ENCODE peak calls at places on chromosomes 16 and 17, in four cellular contexts. R is H1, I is SK-N-SH, F is GM12878. A is an unnamed sample.

GRCh38 chr17:43880420-43880991 is 26.8 kb downstream of the MPP2 start:
- DNase-seq in F (no peak), I (peak), R (peak), A (peak)

GRCh38 chr17:74545456-74546230 is at the start of gene CD300C:
- DNase-seq in R (no peak), I (no peak), F (no peak), A (no peak)

GRCh38 chr17:65071861-65072260 is 15.3 kb upstream of the GNA13 start:
- DNase-seq in R (no peak), I (no peak), F (no peak), A (no peak)

GRCh38 chr17:75181608-75182318 is 996 bp downstream of the SUMO2 start:
- DNase-seq in R (no peak), I (peak), F (no peak), A (peak)

GRCh38 chr16:57773680-57774295 is 28.5 kb downstream of the KIFC3 start:
- DNase-seq in F (no peak), I (no peak), R (no peak), A (no peak)

GRCh38 chr16:56667581-56668571 is at the start of gene MT1G:
- DNase-seq in R (peak), I (peak), F (no peak), A (no peak)

GRCh38 chr17:64398330-64398729 is 7.7 kb upstream of the PECAM1 start:
- DNase-seq in I (no peak), R (no peak), F (no peak), A (no peak)

GRCh38 chr16:66904846-66905632 is 13.6 kb downstream of the CDH16 start:
- DNase-seq in F (no peak), R (no peak), I (peak), A (no peak)

GRCh38 chr17:78433780-78434335 is 55.4 kb downstream of the PGS1 start:
- DNase-seq in F (no peak), R (no peak), I (no peak), A (no peak)

GRCh38 chr16:2023098-2023925 is 3.4 kb upstream of the NHERF2 start:
- DNase-seq in R (peak), I (peak), F (peak), A (peak)

GRCh38 chr17:48543854-48544355 is 1.0 kb downstream of the HOXB2 start:
- DNase-seq in F (no peak), I (no peak), R (no peak), A (no peak)

GRCh38 chr17:44024853-44025252 is 10.1 kb upstream of the TMEM101 start:
- DNase-seq in F (no peak), R (no peak), I (peak), A (no peak)

GRCh38 chr16:54194008-54194731 is 92.4 kb downstream of the IRX3 start:
- DNase-seq in R (peak), F (no peak), I (no peak), A (no peak)

GRCh38 chr16:30903596-30903995 is 7.2 kb downstream of the CTF1 start:
- DNase-seq in I (peak), F (no peak), R (no peak), A (peak)

GRCh38 chr17:67488161-67488560 is 111.1 kb downstream of the PITPNC1 start:
- DNase-seq in R (no peak), I (peak), F (no peak), A (no peak)

GRCh38 chr16:72833969-72834368 is 214.0 kb downstream of the ZFHX3 start:
- DNase-seq in I (no peak), F (no peak), R (no peak), A (no peak)

GRCh38 chr16:17277981-17278381 is 192.8 kb downstream of the XYLT1 start:
- DNase-seq in I (no peak), F (no peak), R (peak), A (no peak)

GRCh38 chr17:64001763-64002529 is 3.8 kb downstream of the PRR29 start:
- DNase-seq in R (no peak), F (no peak), I (peak), A (peak)

GRCh38 chr16:65489531-65490023 is 367.7 kb upstream of the CDH11 start:
- DNase-seq in I (peak), R (no peak), F (no peak), A (no peak)

GRCh38 chr17:38476549-38476948 is 48.3 kb downstream of the ARHGAP23 start:
- DNase-seq in I (no peak), R (no peak), F (no peak), A (peak)

GRCh38 chr16:54363760-54364159 is 77.2 kb upstream of the IRX3 start:
- DNase-seq in I (no peak), F (no peak), R (no peak), A (no peak)

GRCh38 chr17:13001991-13002615 is 15.7 kb downstream of the ELAC2 start:
- DNase-seq in I (no peak), R (no peak), F (no peak), A (no peak)
- TF ChIP-seq NRF1 in I (no peak), R (no peak), F (no peak), A (no peak)

GRCh38 chr16:76932541-76933211 is 258.3 kb upstream of the MON1B start:
- DNase-seq in R (no peak), F (no peak), I (no peak), A (no peak)

GRCh38 chr16:76926595-76926994 is 264.4 kb upstream of the MON1B start:
- DNase-seq in F (no peak), R (no peak), I (no peak), A (no peak)

GRCh38 chr16:76926042-76926441 is 264.9 kb upstream of the MON1B start:
- DNase-seq in I (no peak), R (no peak), F (no peak), A (no peak)

DNA sequence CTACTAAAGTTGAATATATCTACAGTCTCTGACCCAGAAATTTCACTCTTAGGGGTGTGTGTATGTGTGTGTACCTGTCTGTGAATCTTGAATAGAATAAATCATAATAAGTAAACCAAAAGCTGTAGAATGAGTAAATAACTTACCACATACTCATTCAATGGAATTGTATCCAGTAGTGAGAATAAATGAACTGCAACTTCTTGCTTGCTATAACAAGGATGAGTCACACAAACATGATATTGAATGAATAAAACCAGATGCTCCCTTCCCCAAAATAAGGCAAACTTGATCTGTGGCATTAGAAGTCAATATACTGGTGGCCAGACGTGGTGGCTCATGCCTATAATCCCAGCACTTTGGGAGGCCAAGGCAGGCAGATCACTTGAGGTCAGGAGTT is 259.8 kb upstream of the MON1B start:
- DNase-seq in R (no peak), F (no peak), I (no peak), A (no peak)
- TF ChIP-seq NRF1 in R (no peak), F (no peak), I (no peak), A (no peak)

GRCh38 chr17:17306181-17306580 is 3.0 kb downstream of the NT5M start:
- DNase-seq in F (no peak), R (no peak), I (no peak), A (no peak)

GRCh38 chr17:17303010-17303846 is at the start of gene NT5M:
- DNase-seq in F (no peak), R (peak), I (peak), A (peak)

GRCh38 chr17:17303847-17304490 is 796 bp downstream of the NT5M start:
- DNase-seq in F (no peak), I (peak), R (no peak), A (no peak)

GRCh38 chr17:17305282-17305801 is 2.2 kb downstream of the NT5M start:
- DNase-seq in I (peak), R (no peak), F (peak), A (peak)

GRCh38 chr17:17304521-17304985 is 1.4 kb downstream of the NT5M start:
- DNase-seq in F (no peak), R (no peak), I (no peak), A (peak)
- TF ChIP-seq NRF1 in F (no peak), R (no peak), I (no peak), A (no peak)

GRCh38 chr17:179721-180379 is 1.6 kb downstream of the DOC2B start:
- DNase-seq in R (peak), I (peak), F (no peak), A (no peak)
- TF ChIP-seq NRF1 in R (no peak), I (no peak), F (no peak), A (no peak)

GRCh38 chr16:3822366-3823045 is 58.0 kb downstream of the CREBBP start:
- DNase-seq in F (no peak), R (no peak), I (no peak), A (no peak)
- TF ChIP-seq NRF1 in F (no peak), R (no peak), I (no peak), A (no peak)

GRCh38 chr16:19196871-19197270 is 28.8 kb downstream of the SYT17 start:
- DNase-seq in R (no peak), F (no peak), I (no peak), A (no peak)
- TF ChIP-seq NRF1 in R (no peak), F (no peak), I (no peak), A (no peak)

DNA sequence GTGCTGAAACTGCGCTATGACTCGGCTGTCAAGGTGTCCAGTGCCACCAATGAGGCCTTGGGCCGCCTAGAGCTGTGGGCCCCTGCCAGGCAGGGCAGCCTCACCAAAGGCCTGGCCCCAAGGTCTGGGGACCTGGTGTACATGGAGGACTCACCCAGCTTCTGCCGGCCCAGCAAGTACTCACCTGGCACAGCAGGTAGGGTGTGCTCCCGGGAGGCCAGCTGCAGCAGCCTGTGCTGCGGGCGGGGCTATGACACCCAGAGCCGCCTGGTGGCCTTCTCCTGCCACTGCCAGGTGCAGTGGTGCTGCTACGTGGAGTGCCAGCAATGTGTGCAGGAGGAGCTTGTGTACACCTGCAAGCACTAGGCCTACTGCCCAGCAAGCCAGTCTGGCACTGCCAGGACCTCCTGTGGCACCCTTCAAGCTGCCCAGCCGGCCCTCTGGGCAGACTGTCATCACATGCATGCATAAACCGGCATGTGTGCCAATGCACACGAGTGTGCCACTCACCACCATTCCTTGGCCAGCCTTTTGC is 25.0 kb downstream of the WNT9B start:
- DNase-seq in F (no peak), I (peak), R (peak), A (peak)
- TF ChIP-seq NRF1 in F (no peak), I (no peak), R (no peak), A (no peak)

A was measured in K562.